ENCODE peak calls at places on chromosomes 12 and 14, in ten cellular contexts. One of them, this sample, is unnamed.

GRCh38 chr12:65248656-65249633 is 29.5 kb upstream of the MSRB3 start:
- DNase-seq in stomach: no peak
- DNase-seq in uterus: no peak
- DNase-seq in NB4: no peak
- DNase-seq in esophagus muscularis mucosa: no peak
- DNase-seq in H1: no peak
- DNase-seq in body of pancreas: no peak
- DNase-seq in GM12878: no peak
- DNase-seq in Peyer's patch: no peak
- DNase-seq in breast epithelium: no peak
- DNase-seq in this sample: no peak

GRCh38 chr14:74912111-74912510 is 10.9 kb downstream of the RPS6KL1 start:
- DNase-seq in uterus: no peak
- DNase-seq in GM12878: no peak
- DNase-seq in stomach: no peak
- DNase-seq in esophagus muscularis mucosa: no peak
- DNase-seq in breast epithelium: no peak
- DNase-seq in NB4: no peak
- DNase-seq in H1: no peak
- DNase-seq in Peyer's patch: no peak
- DNase-seq in body of pancreas: no peak
- DNase-seq in this sample: no peak

GRCh38 chr12:103771466-103771865 is 69.6 kb downstream of the NT5DC3 start:
- DNase-seq in GM12878: no peak
- DNase-seq in H1: peak
- DNase-seq in body of pancreas: peak
- DNase-seq in Peyer's patch: no peak
- DNase-seq in stomach: peak
- DNase-seq in NB4: peak
- DNase-seq in uterus: peak
- DNase-seq in breast epithelium: no peak
- DNase-seq in esophagus muscularis mucosa: no peak
- DNase-seq in this sample: no peak

GRCh38 chr14:52333108-52333507 is 19.0 kb downstream of the PTGER2 start:
- DNase-seq in breast epithelium: no peak
- DNase-seq in uterus: no peak
- DNase-seq in esophagus muscularis mucosa: no peak
- DNase-seq in GM12878: no peak
- DNase-seq in body of pancreas: no peak
- DNase-seq in Peyer's patch: no peak
- DNase-seq in NB4: no peak
- DNase-seq in H1: no peak
- DNase-seq in stomach: no peak
- DNase-seq in this sample: no peak

GRCh38 chr14:104794099-104794498 is 1.4 kb downstream of the AKT1 start:
- DNase-seq in breast epithelium: no peak
- DNase-seq in esophagus muscularis mucosa: no peak
- DNase-seq in GM12878: no peak
- DNase-seq in NB4: peak
- DNase-seq in uterus: no peak
- DNase-seq in H1: peak
- DNase-seq in stomach: peak
- DNase-seq in Peyer's patch: no peak
- DNase-seq in body of pancreas: peak
- DNase-seq in this sample: no peak

GRCh38 chr14:76759589-76759988 is 1.7 kb upstream of the VASH1 start:
- DNase-seq in uterus: no peak
- DNase-seq in GM12878: no peak
- DNase-seq in stomach: no peak
- DNase-seq in NB4: no peak
- DNase-seq in body of pancreas: no peak
- DNase-seq in esophagus muscularis mucosa: no peak
- DNase-seq in H1: no peak
- DNase-seq in breast epithelium: no peak
- DNase-seq in Peyer's patch: no peak
- DNase-seq in this sample: no peak

GRCh38 chr14:94110552-94111181 is at the start of gene IFI27:
- DNase-seq in GM12878: no peak
- DNase-seq in esophagus muscularis mucosa: no peak
- DNase-seq in breast epithelium: peak
- DNase-seq in stomach: peak
- DNase-seq in body of pancreas: no peak
- DNase-seq in NB4: no peak
- DNase-seq in Peyer's patch: peak
- DNase-seq in H1: no peak
- DNase-seq in uterus: peak
- DNase-seq in this sample: no peak

GRCh38 chr12:74415633-74416032 is 122.0 kb upstream of the ATXN7L3B start:
- DNase-seq in stomach: no peak
- DNase-seq in H1: no peak
- DNase-seq in uterus: no peak
- DNase-seq in body of pancreas: no peak
- DNase-seq in esophagus muscularis mucosa: no peak
- DNase-seq in breast epithelium: no peak
- DNase-seq in GM12878: no peak
- DNase-seq in NB4: peak
- DNase-seq in Peyer's patch: no peak
- DNase-seq in this sample: no peak

GRCh38 chr12:19273482-19274330 is 144.2 kb downstream of the PLEKHA5 start:
- DNase-seq in body of pancreas: peak
- DNase-seq in stomach: peak
- DNase-seq in Peyer's patch: no peak
- DNase-seq in GM12878: no peak
- DNase-seq in esophagus muscularis mucosa: no peak
- DNase-seq in uterus: peak
- DNase-seq in H1: no peak
- DNase-seq in breast epithelium: peak
- DNase-seq in NB4: peak
- DNase-seq in this sample: no peak

GRCh38 chr12:64318605-64319004 is 72.0 kb downstream of the C12orf56 start:
- DNase-seq in H1: peak
- DNase-seq in uterus: no peak
- DNase-seq in breast epithelium: no peak
- DNase-seq in NB4: peak
- DNase-seq in body of pancreas: no peak
- DNase-seq in esophagus muscularis mucosa: no peak
- DNase-seq in GM12878: no peak
- DNase-seq in Peyer's patch: no peak
- DNase-seq in stomach: no peak
- DNase-seq in this sample: no peak

GRCh38 chr14:101359221-101360044 is 201.9 kb upstream of the DIO3 start:
- DNase-seq in NB4: no peak
- DNase-seq in uterus: peak
- DNase-seq in stomach: no peak
- DNase-seq in Peyer's patch: no peak
- DNase-seq in H1: no peak
- DNase-seq in GM12878: no peak
- DNase-seq in breast epithelium: peak
- DNase-seq in body of pancreas: no peak
- DNase-seq in esophagus muscularis mucosa: peak
- DNase-seq in this sample: no peak

GRCh38 chr14:93083898-93084297 is 31.8 kb downstream of the ITPK1 start:
- DNase-seq in uterus: no peak
- DNase-seq in NB4: no peak
- DNase-seq in body of pancreas: no peak
- DNase-seq in stomach: no peak
- DNase-seq in GM12878: no peak
- DNase-seq in Peyer's patch: no peak
- DNase-seq in breast epithelium: no peak
- DNase-seq in esophagus muscularis mucosa: no peak
- DNase-seq in H1: no peak
- DNase-seq in this sample: no peak

GRCh38 chr14:93430319-93430801 is 379 bp upstream of the UNC79 start:
- DNase-seq in GM12878: no peak
- DNase-seq in breast epithelium: no peak
- DNase-seq in esophagus muscularis mucosa: no peak
- DNase-seq in H1: peak
- DNase-seq in uterus: no peak
- DNase-seq in body of pancreas: peak
- DNase-seq in stomach: no peak
- DNase-seq in Peyer's patch: no peak
- DNase-seq in NB4: no peak
- DNase-seq in this sample: no peak

GRCh38 chr14:21036746-21037145 is 2.1 kb upstream of the RNASE13 start:
- DNase-seq in GM12878: no peak
- DNase-seq in H1: no peak
- DNase-seq in body of pancreas: no peak
- DNase-seq in esophagus muscularis mucosa: no peak
- DNase-seq in NB4: no peak
- DNase-seq in stomach: no peak
- DNase-seq in breast epithelium: peak
- DNase-seq in Peyer's patch: no peak
- DNase-seq in uterus: no peak
- DNase-seq in this sample: no peak

GRCh38 chr12:67519824-67520433 is 128.6 kb upstream of the DYRK2 start:
- DNase-seq in uterus: no peak
- DNase-seq in NB4: no peak
- DNase-seq in breast epithelium: peak
- DNase-seq in body of pancreas: no peak
- DNase-seq in GM12878: no peak
- DNase-seq in Peyer's patch: no peak
- DNase-seq in esophagus muscularis mucosa: no peak
- DNase-seq in stomach: no peak
- DNase-seq in H1: peak
- DNase-seq in this sample: no peak

GRCh38 chr12:45435945-45436710 is 220.2 kb downstream of the ANO6 start:
- DNase-seq in Peyer's patch: no peak
- DNase-seq in stomach: no peak
- DNase-seq in GM12878: no peak
- DNase-seq in NB4: peak
- DNase-seq in body of pancreas: no peak
- DNase-seq in esophagus muscularis mucosa: no peak
- DNase-seq in uterus: no peak
- DNase-seq in H1: no peak
- DNase-seq in breast epithelium: no peak
- DNase-seq in this sample: no peak

GRCh38 chr14:36496346-36496745 is 23.7 kb downstream of the NKX2-1 start:
- DNase-seq in NB4: no peak
- DNase-seq in stomach: no peak
- DNase-seq in GM12878: no peak
- DNase-seq in Peyer's patch: no peak
- DNase-seq in H1: no peak
- DNase-seq in breast epithelium: no peak
- DNase-seq in esophagus muscularis mucosa: no peak
- DNase-seq in uterus: no peak
- DNase-seq in body of pancreas: no peak
- DNase-seq in this sample: no peak

GRCh38 chr12:12645485-12645884 is 33.8 kb downstream of the CREBL2 start:
- DNase-seq in esophagus muscularis mucosa: no peak
- DNase-seq in uterus: no peak
- DNase-seq in stomach: no peak
- DNase-seq in body of pancreas: no peak
- DNase-seq in H1: no peak
- DNase-seq in breast epithelium: no peak
- DNase-seq in Peyer's patch: no peak
- DNase-seq in GM12878: no peak
- DNase-seq in NB4: peak
- DNase-seq in this sample: no peak

GRCh38 chr12:117742721-117743120 is 226.1 kb downstream of the KSR2 start:
- DNase-seq in stomach: no peak
- DNase-seq in GM12878: no peak
- DNase-seq in H1: no peak
- DNase-seq in body of pancreas: no peak
- DNase-seq in breast epithelium: no peak
- DNase-seq in esophagus muscularis mucosa: no peak
- DNase-seq in NB4: no peak
- DNase-seq in uterus: no peak
- DNase-seq in Peyer's patch: no peak
- DNase-seq in this sample: no peak
- H3K4me3 ChIP-seq in stomach: no peak
- H3K4me3 ChIP-seq in GM12878: no peak
- H3K4me3 ChIP-seq in H1: no peak
- H3K4me3 ChIP-seq in body of pancreas: no peak
- H3K4me3 ChIP-seq in breast epithelium: no peak
- H3K4me3 ChIP-seq in esophagus muscularis mucosa: no peak
- H3K4me3 ChIP-seq in NB4: no peak
- H3K4me3 ChIP-seq in uterus: no peak
- H3K4me3 ChIP-seq in Peyer's patch: no peak
- H3K4me3 ChIP-seq in this sample: no peak

DNA sequence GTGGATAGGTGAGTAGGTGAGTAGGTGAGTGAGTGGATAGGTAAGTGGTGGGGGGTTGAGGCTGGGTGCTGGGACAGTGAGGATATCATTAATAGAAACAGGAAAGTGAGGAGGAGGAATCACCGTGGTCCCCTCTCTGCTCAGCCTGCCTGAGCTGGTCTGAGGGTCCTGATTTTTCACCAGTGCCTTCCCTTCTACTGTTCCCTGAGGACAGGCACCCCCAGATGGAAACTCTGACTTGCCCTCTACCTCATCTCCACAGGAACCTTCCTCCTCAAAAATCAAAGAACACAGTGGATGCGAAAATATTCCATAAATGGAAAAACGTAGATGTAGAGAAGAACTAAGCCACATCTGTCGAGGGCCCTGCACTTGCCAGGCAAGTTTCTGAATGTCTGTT is 1.9 kb downstream of the GPR68 start:
- DNase-seq in breast epithelium: no peak
- DNase-seq in uterus: no peak
- DNase-seq in Peyer's patch: no peak
- DNase-seq in H1: no peak
- DNase-seq in esophagus muscularis mucosa: no peak
- DNase-seq in GM12878: no peak
- DNase-seq in stomach: no peak
- DNase-seq in body of pancreas: no peak
- DNase-seq in NB4: no peak
- DNase-seq in this sample: no peak
- TF ChIP-seq POLR2A in breast epithelium: no peak
- TF ChIP-seq POLR2A in uterus: no peak
- TF ChIP-seq POLR2A in Peyer's patch: no peak
- TF ChIP-seq POLR2A in H1: no peak
- TF ChIP-seq POLR2A in esophagus muscularis mucosa: no peak
- TF ChIP-seq POLR2A in GM12878: no peak
- TF ChIP-seq POLR2A in stomach: no peak
- TF ChIP-seq POLR2A in body of pancreas: no peak
- TF ChIP-seq POLR2A in NB4: no peak
- TF ChIP-seq POLR2A in this sample: no peak

GRCh38 chr12:4138051-4138450 is 135.5 kb upstream of the CCND2 start:
- DNase-seq in stomach: no peak
- DNase-seq in esophagus muscularis mucosa: no peak
- DNase-seq in breast epithelium: no peak
- DNase-seq in NB4: no peak
- DNase-seq in GM12878: no peak
- DNase-seq in Peyer's patch: no peak
- DNase-seq in body of pancreas: no peak
- DNase-seq in uterus: no peak
- DNase-seq in H1: no peak
- DNase-seq in this sample: no peak
- H3K4me3 ChIP-seq in stomach: no peak
- H3K4me3 ChIP-seq in esophagus muscularis mucosa: no peak
- H3K4me3 ChIP-seq in breast epithelium: no peak
- H3K4me3 ChIP-seq in NB4: no peak
- H3K4me3 ChIP-seq in GM12878: no peak
- H3K4me3 ChIP-seq in Peyer's patch: no peak
- H3K4me3 ChIP-seq in body of pancreas: no peak
- H3K4me3 ChIP-seq in uterus: no peak
- H3K4me3 ChIP-seq in H1: no peak
- H3K4me3 ChIP-seq in this sample: no peak

DNA sequence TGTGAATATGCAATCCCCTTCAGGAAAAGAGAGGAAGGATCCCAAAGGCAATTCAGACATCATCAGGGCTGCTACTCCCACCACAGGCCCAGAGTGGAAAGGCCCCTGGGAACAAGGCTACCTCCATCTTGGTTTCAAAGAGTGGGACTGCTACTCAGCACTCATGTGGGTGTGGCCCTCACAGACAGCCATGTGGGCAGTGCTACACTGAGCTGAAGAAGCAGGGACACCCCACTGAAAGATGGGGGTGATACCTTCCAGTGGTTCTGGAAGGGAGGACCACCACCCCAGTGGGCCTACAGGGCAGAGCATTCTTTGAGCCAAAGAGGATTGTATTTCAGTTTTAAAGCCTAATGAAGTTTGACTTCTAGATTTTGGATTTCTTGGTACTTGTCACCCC is 16.4 kb upstream of the LTA4H start:
- DNase-seq in esophagus muscularis mucosa: no peak
- DNase-seq in breast epithelium: no peak
- DNase-seq in H1: no peak
- DNase-seq in body of pancreas: no peak
- DNase-seq in GM12878: no peak
- DNase-seq in stomach: no peak
- DNase-seq in NB4: no peak
- DNase-seq in uterus: no peak
- DNase-seq in Peyer's patch: no peak
- DNase-seq in this sample: no peak
- TF ChIP-seq POLR2A in esophagus muscularis mucosa: no peak
- TF ChIP-seq POLR2A in breast epithelium: no peak
- TF ChIP-seq POLR2A in H1: no peak
- TF ChIP-seq POLR2A in body of pancreas: no peak
- TF ChIP-seq POLR2A in GM12878: no peak
- TF ChIP-seq POLR2A in stomach: no peak
- TF ChIP-seq POLR2A in NB4: no peak
- TF ChIP-seq POLR2A in uterus: no peak
- TF ChIP-seq POLR2A in Peyer's patch: no peak
- TF ChIP-seq POLR2A in this sample: no peak